ENCODE peak calls at places on chromosomes 12 and 14, in seven cellular contexts. T, Z, S, M, G, F and D are unnamed samples.

GRCh38 chr14:89029961-89030694 is 205.7 kb downstream of the TTC8 start:
- DNase-seq in F (no peak), G (no peak), T (no peak), S (no peak), Z (no peak), M (no peak), D (no peak)

GRCh38 chr14:100117647-100118376 is 41.6 kb downstream of the DEGS2 start:
- DNase-seq in Z (no peak), F (no peak), G (no peak), M (no peak), T (no peak), S (no peak), D (no peak)

GRCh38 chr12:19694627-19695026 is 255.3 kb downstream of the AEBP2 start:
- DNase-seq in S (no peak), F (no peak), G (no peak), Z (no peak), M (peak; percentile 50), T (no peak), D (no peak)

GRCh38 chr12:9741726-9742125 is 8.8 kb upstream of the CLECL1 start:
- DNase-seq in M (peak; percentile 72), Z (no peak), G (no peak), T (no peak), S (no peak), F (no peak), D (no peak)

GRCh38 chr12:132327351-132328171 is 1.8 kb downstream of the GALNT9 start:
- DNase-seq in T (peak; percentile 80), F (peak; percentile 96), S (peak; percentile 55), M (peak; percentile 64), Z (peak; percentile 88), G (no peak), D (no peak)

GRCh38 chr14:105147701-105148603 is 20.6 kb downstream of the JAG2 start:
- DNase-seq in Z (no peak), S (no peak), T (peak; percentile 60), F (no peak), M (no peak), G (peak; percentile 56), D (no peak)

GRCh38 chr14:79299162-79299561 is 912.1 kb downstream of the DIO2 start:
- DNase-seq in T (no peak), Z (no peak), M (no peak), F (no peak), G (no peak), S (no peak), D (no peak)

GRCh38 chr12:9872743-9873142 is 3.6 kb upstream of the CLEC2B start:
- DNase-seq in G (no peak), M (no peak), S (no peak), Z (no peak), F (no peak), T (no peak), D (no peak)

GRCh38 chr12:8692573-8692972 is 5.2 kb upstream of the RIMKLB start:
- DNase-seq in Z (peak; percentile 77), M (peak; percentile 69), F (no peak), T (no peak), S (no peak), G (peak; percentile 84), D (peak; percentile 28)

GRCh38 chr14:100605230-100605629 is 18.0 kb upstream of the BEGAIN start:
- DNase-seq in S (no peak), Z (no peak), G (peak; percentile 51), M (no peak), F (no peak), T (peak; percentile 48), D (no peak)

GRCh38 chr12:10247659-10248058 is 35.0 kb downstream of the GABARAPL1 start:
- DNase-seq in T (no peak), S (no peak), Z (no peak), G (no peak), M (peak; percentile 10), F (no peak), D (no peak)

GRCh38 chr14:54570651-54571415 is 3.9 kb downstream of the SAMD4A start:
- DNase-seq in M (no peak), F (no peak), G (no peak), T (no peak), Z (peak; percentile 53), S (no peak), D (no peak)

GRCh38 chr12:51692016-51692415 is 101.0 kb downstream of the SCN8A start:
- DNase-seq in S (no peak), M (peak; percentile 51), Z (no peak), T (no peak), G (no peak), F (no peak), D (no peak)

GRCh38 chr14:105100931-105101330 is 35.7 kb upstream of the GPR132 start:
- DNase-seq in M (no peak), T (no peak), Z (no peak), S (no peak), F (no peak), G (no peak), D (no peak)

GRCh38 chr12:93279849-93280412 is 97.8 kb upstream of the NUDT4 start:
- DNase-seq in S (no peak), F (peak; percentile 14), T (no peak), Z (no peak), G (no peak), M (no peak), D (no peak)

GRCh38 chr12:82994117-82994516 is 307.4 kb downstream of the TMTC2 start:
- DNase-seq in T (no peak), Z (no peak), F (no peak), S (no peak), G (no peak), M (no peak), D (no peak)

GRCh38 chr12:6887460-6887859 is 14.4 kb upstream of the SPSB2 start:
- DNase-seq in M (no peak), F (no peak), T (peak; percentile 76), Z (no peak), G (no peak), S (no peak), D (no peak)

GRCh38 chr14:69924181-69924580 is 45.0 kb downstream of the SMOC1 start:
- DNase-seq in G (no peak), F (no peak), M (no peak), T (no peak), Z (no peak), S (no peak), D (no peak)

GRCh38 chr12:22576473-22576872 is 32.1 kb upstream of the C2CD5 start:
- DNase-seq in G (no peak), M (no peak), S (no peak), F (no peak), Z (no peak), T (no peak), D (no peak)

GRCh38 chr14:67137744-67138371 is 51.4 kb upstream of the GARIN2 start:
- DNase-seq in G (no peak), F (no peak), T (no peak), Z (peak; percentile 13), M (peak; percentile 30), S (no peak), D (no peak)

GRCh38 chr12:80268924-80269749 is 169.8 kb downstream of the OTOGL start:
- DNase-seq in S (no peak), T (no peak), G (no peak), M (no peak), Z (peak; percentile 17), F (peak; percentile 51), D (no peak)

GRCh38 chr14:100534528-100535286 is 52.5 kb downstream of the BEGAIN start:
- DNase-seq in F (no peak), G (no peak), T (peak; percentile 47), M (peak; percentile 43), S (peak; percentile 8), Z (no peak), D (no peak)

GRCh38 chr12:98635657-98636323 is 8.8 kb downstream of the IKBIP start:
- DNase-seq in Z (peak; percentile 22), S (no peak), M (no peak), G (no peak), T (no peak), F (peak; percentile 46), D (no peak)

GRCh38 chr14:105087963-105088811 is 23.0 kb upstream of the GPR132 start:
- DNase-seq in T (peak; percentile 84), G (peak; percentile 88), Z (peak; percentile 66), S (no peak), M (no peak), F (peak; percentile 80), D (no peak)

GRCh38 chr14:29805415-29806123 is 122.1 kb downstream of the PRKD1 start:
- DNase-seq in T (peak; percentile 69), G (peak; percentile 80), Z (peak; percentile 17), M (no peak), F (peak; percentile 28), S (peak; percentile 37), D (no peak)

GRCh38 chr14:31457665-31458659 is 656 bp upstream of the DTD2 start:
- DNase-seq in G (no peak), T (no peak), Z (no peak), M (no peak), S (no peak), F (no peak), D (no peak)

GRCh38 chr12:128603573-128604120 is 220.1 kb downstream of the SLC15A4 start:
- DNase-seq in S (no peak), G (no peak), F (no peak), T (no peak), M (no peak), Z (no peak), D (no peak)

GRCh38 chr14:77175843-77176242 is 5.8 kb upstream of the TMEM63C start:
- DNase-seq in M (no peak), S (no peak), T (no peak), F (no peak), G (no peak), Z (no peak), D (no peak)

GRCh38 chr12:92987846-92988621 is 58.9 kb upstream of the EEA1 start:
- DNase-seq in M (peak; percentile 36), F (no peak), Z (no peak), G (peak; percentile 65), T (peak; percentile 68), S (no peak), D (no peak)

GRCh38 chr12:63918788-63919300 is 74.3 kb downstream of the SRGAP1 start:
- DNase-seq in M (no peak), S (no peak), G (no peak), F (no peak), T (no peak), Z (peak; percentile 61), D (no peak)

GRCh38 chr12:22543246-22544037 is 900 bp downstream of the C2CD5 start:
- DNase-seq in G (no peak), F (peak; percentile 98), Z (peak; percentile 19), S (peak; percentile 29), M (peak; percentile 51), T (peak; percentile 85), D (no peak)

GRCh38 chr14:90383731-90384542 is 12.9 kb upstream of the CALM1 start:
- DNase-seq in T (peak; percentile 84), Z (no peak), F (peak; percentile 66), M (no peak), G (peak; percentile 81), S (peak; percentile 32), D (no peak)

GRCh38 chr14:74257078-74257987 is 18.1 kb downstream of the VSX2 start:
- DNase-seq in M (peak; percentile 64), F (peak; percentile 48), T (peak; percentile 76), G (no peak), S (no peak), Z (peak; percentile 69), D (no peak)

GRCh38 chr14:86221000-86221399 is 691.1 kb downstream of the FLRT2 start:
- DNase-seq in T (no peak), Z (no peak), G (no peak), S (no peak), F (no peak), M (no peak), D (no peak)

GRCh38 chr12:49808686-49809368 is 19.4 kb downstream of the NCKAP5L start:
- DNase-seq in M (no peak), G (peak; percentile 79), Z (peak; percentile 36), T (no peak), S (no peak), F (no peak), D (no peak)

GRCh38 chr14:95527392-95528002 is 7.4 kb upstream of the GLRX5 start:
- DNase-seq in Z (peak; percentile 70), S (peak; percentile 71), G (no peak), T (no peak), M (peak; percentile 71), F (peak; percentile 55), D (peak; percentile 89)

GRCh38 chr12:132487311-132487741 is 2.6 kb upstream of the FBRSL1 start:
- DNase-seq in M (no peak), G (no peak), S (no peak), Z (no peak), F (no peak), T (no peak), D (no peak)

GRCh38 chr14:75821828-75822521 is 159.8 kb downstream of the TGFB3 start:
- DNase-seq in T (no peak), Z (peak; percentile 16), M (no peak), G (no peak), F (peak; percentile 81), S (no peak), D (no peak)